ENCODE peak calls at places on chromosomes 7 and 10, in seven cellular contexts. One of them, this sample, is unnamed.

GRCh38 chr7:18357691-18358090 is 137.9 kb upstream of the HDAC9 start:
- DNase-seq in KBM-7: peak
- DNase-seq in NCI-H1417: peak
- DNase-seq in endothelial cell of umbilical vein: no peak
- DNase-seq in amygdala: no peak
- DNase-seq in neuronal stem cell: no peak
- DNase-seq in activated CD8-positive, alpha-beta memory T cell treated with anti-CD3 and anti-CD28 coated beads for 48 hours: no peak
- DNase-seq in this sample: no peak

GRCh38 chr10:119817991-119818888 is 54.4 kb downstream of the MCMBP start:
- DNase-seq in KBM-7: no peak
- DNase-seq in NCI-H1417: no peak
- DNase-seq in endothelial cell of umbilical vein: peak
- DNase-seq in amygdala: peak
- DNase-seq in neuronal stem cell: peak
- DNase-seq in activated CD8-positive, alpha-beta memory T cell treated with anti-CD3 and anti-CD28 coated beads for 48 hours: no peak
- DNase-seq in this sample: no peak

GRCh38 chr10:28060031-28060607 is 61.2 kb upstream of the ODAD2 start:
- DNase-seq in KBM-7: no peak
- DNase-seq in NCI-H1417: no peak
- DNase-seq in endothelial cell of umbilical vein: no peak
- DNase-seq in amygdala: no peak
- DNase-seq in neuronal stem cell: no peak
- DNase-seq in activated CD8-positive, alpha-beta memory T cell treated with anti-CD3 and anti-CD28 coated beads for 48 hours: no peak
- DNase-seq in this sample: no peak

GRCh38 chr7:94394399-94395140 is at the start of gene COL1A2:
- DNase-seq in KBM-7: no peak
- DNase-seq in NCI-H1417: no peak
- DNase-seq in endothelial cell of umbilical vein: peak
- DNase-seq in amygdala: no peak
- DNase-seq in neuronal stem cell: peak
- DNase-seq in activated CD8-positive, alpha-beta memory T cell treated with anti-CD3 and anti-CD28 coated beads for 48 hours: no peak
- DNase-seq in this sample: peak

GRCh38 chr10:76036962-76037361 is 605.5 kb downstream of the LRMDA start:
- DNase-seq in KBM-7: no peak
- DNase-seq in NCI-H1417: no peak
- DNase-seq in endothelial cell of umbilical vein: no peak
- DNase-seq in amygdala: no peak
- DNase-seq in neuronal stem cell: no peak
- DNase-seq in activated CD8-positive, alpha-beta memory T cell treated with anti-CD3 and anti-CD28 coated beads for 48 hours: no peak
- DNase-seq in this sample: no peak

GRCh38 chr7:18685961-18686360 is 190.4 kb downstream of the HDAC9 start:
- DNase-seq in KBM-7: no peak
- DNase-seq in NCI-H1417: no peak
- DNase-seq in endothelial cell of umbilical vein: no peak
- DNase-seq in amygdala: no peak
- DNase-seq in neuronal stem cell: no peak
- DNase-seq in activated CD8-positive, alpha-beta memory T cell treated with anti-CD3 and anti-CD28 coated beads for 48 hours: no peak
- DNase-seq in this sample: no peak

GRCh38 chr10:118961401-118961800 is 68.1 kb upstream of the NANOS1 start:
- DNase-seq in KBM-7: no peak
- DNase-seq in NCI-H1417: no peak
- DNase-seq in endothelial cell of umbilical vein: no peak
- DNase-seq in amygdala: no peak
- DNase-seq in neuronal stem cell: no peak
- DNase-seq in activated CD8-positive, alpha-beta memory T cell treated with anti-CD3 and anti-CD28 coated beads for 48 hours: no peak
- DNase-seq in this sample: no peak

GRCh38 chr10:30441974-30442606 is 8.1 kb downstream of the MAP3K8 start:
- DNase-seq in KBM-7: no peak
- DNase-seq in NCI-H1417: no peak
- DNase-seq in endothelial cell of umbilical vein: no peak
- DNase-seq in amygdala: no peak
- DNase-seq in neuronal stem cell: no peak
- DNase-seq in activated CD8-positive, alpha-beta memory T cell treated with anti-CD3 and anti-CD28 coated beads for 48 hours: no peak
- DNase-seq in this sample: no peak

GRCh38 chr7:137987968-137988367 is 13.9 kb downstream of the CREB3L2 start:
- DNase-seq in KBM-7: no peak
- DNase-seq in NCI-H1417: no peak
- DNase-seq in endothelial cell of umbilical vein: no peak
- DNase-seq in amygdala: no peak
- DNase-seq in neuronal stem cell: no peak
- DNase-seq in activated CD8-positive, alpha-beta memory T cell treated with anti-CD3 and anti-CD28 coated beads for 48 hours: no peak
- DNase-seq in this sample: no peak

GRCh38 chr7:159092701-159093121 is 52.0 kb downstream of the VIPR2 start:
- DNase-seq in KBM-7: no peak
- DNase-seq in NCI-H1417: no peak
- DNase-seq in endothelial cell of umbilical vein: no peak
- DNase-seq in amygdala: no peak
- DNase-seq in neuronal stem cell: no peak
- DNase-seq in activated CD8-positive, alpha-beta memory T cell treated with anti-CD3 and anti-CD28 coated beads for 48 hours: no peak
- DNase-seq in this sample: no peak

GRCh38 chr10:122381680-122382079 is 7.2 kb downstream of the PLEKHA1 start:
- DNase-seq in KBM-7: no peak
- DNase-seq in NCI-H1417: no peak
- DNase-seq in endothelial cell of umbilical vein: no peak
- DNase-seq in amygdala: no peak
- DNase-seq in neuronal stem cell: no peak
- DNase-seq in activated CD8-positive, alpha-beta memory T cell treated with anti-CD3 and anti-CD28 coated beads for 48 hours: no peak
- DNase-seq in this sample: no peak

GRCh38 chr7:112160130-112160770 is 45.9 kb downstream of the DOCK4 start:
- DNase-seq in KBM-7: no peak
- DNase-seq in NCI-H1417: peak
- DNase-seq in endothelial cell of umbilical vein: peak
- DNase-seq in amygdala: no peak
- DNase-seq in neuronal stem cell: no peak
- DNase-seq in activated CD8-positive, alpha-beta memory T cell treated with anti-CD3 and anti-CD28 coated beads for 48 hours: no peak
- DNase-seq in this sample: no peak

GRCh38 chr10:88228130-88228529 is 355.0 kb downstream of the RNLS start:
- DNase-seq in KBM-7: no peak
- DNase-seq in NCI-H1417: no peak
- DNase-seq in endothelial cell of umbilical vein: no peak
- DNase-seq in amygdala: no peak
- DNase-seq in neuronal stem cell: no peak
- DNase-seq in activated CD8-positive, alpha-beta memory T cell treated with anti-CD3 and anti-CD28 coated beads for 48 hours: no peak
- DNase-seq in this sample: no peak

GRCh38 chr10:5089869-5090268 is 4.3 kb upstream of the AKR1C3 start:
- DNase-seq in KBM-7: peak
- DNase-seq in NCI-H1417: no peak
- DNase-seq in endothelial cell of umbilical vein: peak
- DNase-seq in amygdala: no peak
- DNase-seq in neuronal stem cell: no peak
- DNase-seq in activated CD8-positive, alpha-beta memory T cell treated with anti-CD3 and anti-CD28 coated beads for 48 hours: no peak
- DNase-seq in this sample: no peak

GRCh38 chr10:61836888-61837747 is 64.4 kb upstream of the ARID5B start:
- DNase-seq in KBM-7: no peak
- DNase-seq in NCI-H1417: peak
- DNase-seq in endothelial cell of umbilical vein: peak
- DNase-seq in amygdala: no peak
- DNase-seq in neuronal stem cell: no peak
- DNase-seq in activated CD8-positive, alpha-beta memory T cell treated with anti-CD3 and anti-CD28 coated beads for 48 hours: no peak
- DNase-seq in this sample: no peak

GRCh38 chr10:50796693-50797092 is 57.0 kb downstream of the ASAH2B start:
- DNase-seq in KBM-7: no peak
- DNase-seq in NCI-H1417: no peak
- DNase-seq in endothelial cell of umbilical vein: no peak
- DNase-seq in amygdala: no peak
- DNase-seq in neuronal stem cell: no peak
- DNase-seq in activated CD8-positive, alpha-beta memory T cell treated with anti-CD3 and anti-CD28 coated beads for 48 hours: no peak
- DNase-seq in this sample: no peak

GRCh38 chr10:22534849-22535604 is 179.4 kb downstream of the PIP4K2A start:
- DNase-seq in KBM-7: no peak
- DNase-seq in NCI-H1417: no peak
- DNase-seq in endothelial cell of umbilical vein: no peak
- DNase-seq in amygdala: no peak
- DNase-seq in neuronal stem cell: no peak
- DNase-seq in activated CD8-positive, alpha-beta memory T cell treated with anti-CD3 and anti-CD28 coated beads for 48 hours: no peak
- DNase-seq in this sample: no peak

GRCh38 chr10:77251297-77252013 is 386.2 kb downstream of the KCNMA1 start:
- DNase-seq in KBM-7: peak
- DNase-seq in NCI-H1417: peak
- DNase-seq in endothelial cell of umbilical vein: peak
- DNase-seq in amygdala: no peak
- DNase-seq in neuronal stem cell: peak
- DNase-seq in activated CD8-positive, alpha-beta memory T cell treated with anti-CD3 and anti-CD28 coated beads for 48 hours: no peak
- DNase-seq in this sample: peak

GRCh38 chr7:33979807-33980355 is 74.5 kb downstream of the BMPER start:
- DNase-seq in KBM-7: no peak
- DNase-seq in NCI-H1417: no peak
- DNase-seq in endothelial cell of umbilical vein: no peak
- DNase-seq in amygdala: no peak
- DNase-seq in neuronal stem cell: no peak
- DNase-seq in activated CD8-positive, alpha-beta memory T cell treated with anti-CD3 and anti-CD28 coated beads for 48 hours: no peak
- DNase-seq in this sample: no peak

GRCh38 chr10:48606530-48607355 is 1.9 kb upstream of the ARHGAP22 start:
- DNase-seq in KBM-7: peak
- DNase-seq in NCI-H1417: no peak
- DNase-seq in endothelial cell of umbilical vein: peak
- DNase-seq in amygdala: no peak
- DNase-seq in neuronal stem cell: no peak
- DNase-seq in activated CD8-positive, alpha-beta memory T cell treated with anti-CD3 and anti-CD28 coated beads for 48 hours: no peak
- DNase-seq in this sample: no peak

GRCh38 chr7:113715981-113716870 is 202.6 kb downstream of the PPP1R3A start:
- DNase-seq in KBM-7: no peak
- DNase-seq in NCI-H1417: peak
- DNase-seq in endothelial cell of umbilical vein: no peak
- DNase-seq in amygdala: no peak
- DNase-seq in neuronal stem cell: no peak
- DNase-seq in activated CD8-positive, alpha-beta memory T cell treated with anti-CD3 and anti-CD28 coated beads for 48 hours: no peak
- DNase-seq in this sample: no peak

GRCh38 chr7:49980414-49980813 is 112.6 kb downstream of the ZPBP start:
- DNase-seq in KBM-7: peak
- DNase-seq in NCI-H1417: peak
- DNase-seq in endothelial cell of umbilical vein: no peak
- DNase-seq in amygdala: no peak
- DNase-seq in neuronal stem cell: no peak
- DNase-seq in activated CD8-positive, alpha-beta memory T cell treated with anti-CD3 and anti-CD28 coated beads for 48 hours: no peak
- DNase-seq in this sample: peak

GRCh38 chr10:67072654-67073053 is 146.8 kb downstream of the LRRTM3 start:
- DNase-seq in KBM-7: no peak
- DNase-seq in NCI-H1417: no peak
- DNase-seq in endothelial cell of umbilical vein: no peak
- DNase-seq in amygdala: no peak
- DNase-seq in neuronal stem cell: no peak
- DNase-seq in activated CD8-positive, alpha-beta memory T cell treated with anti-CD3 and anti-CD28 coated beads for 48 hours: no peak
- DNase-seq in this sample: no peak

GRCh38 chr7:148982596-148983219 is 45.6 kb downstream of the PDIA4 start:
- DNase-seq in KBM-7: peak
- DNase-seq in NCI-H1417: peak
- DNase-seq in endothelial cell of umbilical vein: peak
- DNase-seq in amygdala: no peak
- DNase-seq in neuronal stem cell: no peak
- DNase-seq in activated CD8-positive, alpha-beta memory T cell treated with anti-CD3 and anti-CD28 coated beads for 48 hours: no peak
- DNase-seq in this sample: no peak

GRCh38 chr7:19972872-19973271 is 199.5 kb upstream of the TMEM196 start:
- DNase-seq in KBM-7: no peak
- DNase-seq in NCI-H1417: no peak
- DNase-seq in endothelial cell of umbilical vein: no peak
- DNase-seq in amygdala: no peak
- DNase-seq in neuronal stem cell: no peak
- DNase-seq in activated CD8-positive, alpha-beta memory T cell treated with anti-CD3 and anti-CD28 coated beads for 48 hours: no peak
- DNase-seq in this sample: no peak

GRCh38 chr10:71780161-71780560 is 6.8 kb upstream of the VSIR start:
- DNase-seq in KBM-7: no peak
- DNase-seq in NCI-H1417: no peak
- DNase-seq in endothelial cell of umbilical vein: no peak
- DNase-seq in amygdala: no peak
- DNase-seq in neuronal stem cell: no peak
- DNase-seq in activated CD8-positive, alpha-beta memory T cell treated with anti-CD3 and anti-CD28 coated beads for 48 hours: no peak
- DNase-seq in this sample: no peak

GRCh38 chr10:48399056-48399541 is 92.6 kb downstream of the MAPK8 start:
- DNase-seq in KBM-7: no peak
- DNase-seq in NCI-H1417: no peak
- DNase-seq in endothelial cell of umbilical vein: peak
- DNase-seq in amygdala: no peak
- DNase-seq in neuronal stem cell: no peak
- DNase-seq in activated CD8-positive, alpha-beta memory T cell treated with anti-CD3 and anti-CD28 coated beads for 48 hours: no peak
- DNase-seq in this sample: no peak

This sample was measured in stimulated activated naive CD8-positive, alpha-beta T cell treated with anti-CD3 and anti-CD28 coated beads, Interleukin-15, amount 100 ng/mL, for 72 hours.